ENCODE peak calls at places on chromosomes 4 and X, in eight cellular contexts. One of them, this sample, is unnamed.

GRCh38 chr4:172390341-172390740 is 577.1 kb downstream of the GALNTL6 start:
- DNase-seq in HCT116: no peak
- DNase-seq in HepG2: no peak
- DNase-seq in A549: no peak
- DNase-seq in breast epithelium: no peak
- DNase-seq in tibial nerve: no peak
- DNase-seq in K562: no peak
- DNase-seq in suprapubic skin: no peak
- DNase-seq in this sample: no peak

GRCh38 chr4:140326395-140326993 is 47.0 kb upstream of the SCOC start:
- DNase-seq in HCT116: peak; percentile 33
- DNase-seq in HepG2: peak; percentile 15
- DNase-seq in A549: peak; percentile 9
- DNase-seq in breast epithelium: no peak
- DNase-seq in tibial nerve: peak; percentile 40
- DNase-seq in K562: peak; percentile 48
- DNase-seq in suprapubic skin: no peak
- DNase-seq in this sample: no peak

GRCh38 chrX:125205918-125206665 is 113.6 kb upstream of the TEX13C start:
- DNase-seq in HCT116: no peak
- DNase-seq in HepG2: no peak
- DNase-seq in A549: no peak
- DNase-seq in breast epithelium: no peak
- DNase-seq in tibial nerve: no peak
- DNase-seq in K562: no peak
- DNase-seq in suprapubic skin: peak; percentile 59
- DNase-seq in this sample: no peak

GRCh38 chrX:134932528-134933217 is 58.1 kb upstream of the SMIM10 start:
- DNase-seq in HCT116: no peak
- DNase-seq in HepG2: peak; percentile 55
- DNase-seq in A549: no peak
- DNase-seq in breast epithelium: no peak
- DNase-seq in tibial nerve: no peak
- DNase-seq in K562: no peak
- DNase-seq in suprapubic skin: no peak
- DNase-seq in this sample: no peak

GRCh38 chrX:19121466-19121865 is 802 bp downstream of the ADGRG2 start:
- DNase-seq in HCT116: no peak
- DNase-seq in HepG2: no peak
- DNase-seq in A549: no peak
- DNase-seq in breast epithelium: no peak
- DNase-seq in tibial nerve: no peak
- DNase-seq in K562: no peak
- DNase-seq in suprapubic skin: no peak
- DNase-seq in this sample: no peak

GRCh38 chr4:69984030-69984443 is 11.7 kb upstream of the STATH start:
- DNase-seq in HCT116: no peak
- DNase-seq in HepG2: peak; percentile 79
- DNase-seq in A549: no peak
- DNase-seq in breast epithelium: no peak
- DNase-seq in tibial nerve: no peak
- DNase-seq in K562: no peak
- DNase-seq in suprapubic skin: no peak
- DNase-seq in this sample: no peak

GRCh38 chr4:37812713-37813112 is 13.8 kb upstream of the PGM2 start:
- DNase-seq in HCT116: no peak
- DNase-seq in HepG2: no peak
- DNase-seq in A549: peak; percentile 8
- DNase-seq in breast epithelium: no peak
- DNase-seq in tibial nerve: no peak
- DNase-seq in K562: no peak
- DNase-seq in suprapubic skin: no peak
- DNase-seq in this sample: no peak

GRCh38 chrX:1242901-1243402 is 25.7 kb upstream of the CSF2RA start:
- DNase-seq in HCT116: no peak
- DNase-seq in HepG2: no peak
- DNase-seq in A549: no peak
- DNase-seq in breast epithelium: no peak
- DNase-seq in tibial nerve: no peak
- DNase-seq in K562: no peak
- DNase-seq in suprapubic skin: no peak
- DNase-seq in this sample: no peak

GRCh38 chr4:77187231-77187630 is 30.2 kb downstream of the CCNG2 start:
- DNase-seq in HCT116: no peak
- DNase-seq in HepG2: no peak
- DNase-seq in A549: no peak
- DNase-seq in breast epithelium: no peak
- DNase-seq in tibial nerve: no peak
- DNase-seq in K562: no peak
- DNase-seq in suprapubic skin: no peak
- DNase-seq in this sample: no peak

GRCh38 chrX:14864626-14865025 is 8.2 kb downstream of the FANCB start:
- DNase-seq in HCT116: no peak
- DNase-seq in HepG2: no peak
- DNase-seq in A549: no peak
- DNase-seq in breast epithelium: no peak
- DNase-seq in tibial nerve: no peak
- DNase-seq in K562: no peak
- DNase-seq in suprapubic skin: no peak
- DNase-seq in this sample: no peak

GRCh38 chr4:156294577-156294976 is 340.9 kb upstream of the CTSO start:
- DNase-seq in HCT116: peak; percentile 76
- DNase-seq in HepG2: peak; percentile 35
- DNase-seq in A549: no peak
- DNase-seq in breast epithelium: no peak
- DNase-seq in tibial nerve: no peak
- DNase-seq in K562: no peak
- DNase-seq in suprapubic skin: no peak
- DNase-seq in this sample: no peak

GRCh38 chrX:106178826-106179225 is 10.7 kb downstream of the PWWP3B start:
- DNase-seq in HCT116: no peak
- DNase-seq in HepG2: no peak
- DNase-seq in A549: no peak
- DNase-seq in breast epithelium: no peak
- DNase-seq in tibial nerve: no peak
- DNase-seq in K562: no peak
- DNase-seq in suprapubic skin: no peak
- DNase-seq in this sample: no peak

GRCh38 chrX:40012039-40012799 is 85.5 kb downstream of the BCOR start:
- DNase-seq in HCT116: no peak
- DNase-seq in HepG2: peak; percentile 63
- DNase-seq in A549: no peak
- DNase-seq in breast epithelium: no peak
- DNase-seq in tibial nerve: peak; percentile 24
- DNase-seq in K562: no peak
- DNase-seq in suprapubic skin: peak; percentile 69
- DNase-seq in this sample: no peak

GRCh38 chr4:152462047-152462446 is 73.8 kb downstream of the FBXW7 start:
- DNase-seq in HCT116: no peak
- DNase-seq in HepG2: peak; percentile 26
- DNase-seq in A549: no peak
- DNase-seq in breast epithelium: no peak
- DNase-seq in tibial nerve: no peak
- DNase-seq in K562: no peak
- DNase-seq in suprapubic skin: no peak
- DNase-seq in this sample: no peak

GRCh38 chr4:121690001-121690400 is 6.8 kb downstream of the ANXA5 start:
- DNase-seq in HCT116: no peak
- DNase-seq in HepG2: no peak
- DNase-seq in A549: no peak
- DNase-seq in breast epithelium: no peak
- DNase-seq in tibial nerve: no peak
- DNase-seq in K562: no peak
- DNase-seq in suprapubic skin: no peak
- DNase-seq in this sample: no peak

GRCh38 chrX:139825618-139826017 is 107.2 kb downstream of the ATP11C start:
- DNase-seq in HCT116: no peak
- DNase-seq in HepG2: no peak
- DNase-seq in A549: no peak
- DNase-seq in breast epithelium: no peak
- DNase-seq in tibial nerve: no peak
- DNase-seq in K562: no peak
- DNase-seq in suprapubic skin: no peak
- DNase-seq in this sample: no peak

GRCh38 chrX:129540068-129540653 is at the start of gene OCRL:
- DNase-seq in HCT116: peak; percentile 34
- DNase-seq in HepG2: peak; percentile 51
- DNase-seq in A549: peak; percentile 74
- DNase-seq in breast epithelium: peak; percentile 42
- DNase-seq in tibial nerve: peak; percentile 53
- DNase-seq in K562: peak; percentile 73
- DNase-seq in suprapubic skin: peak; percentile 78
- DNase-seq in this sample: no peak

GRCh38 chr4:850323-850945 is 24.5 kb upstream of the CPLX1 start:
- DNase-seq in HCT116: no peak
- DNase-seq in HepG2: no peak
- DNase-seq in A549: no peak
- DNase-seq in breast epithelium: no peak
- DNase-seq in tibial nerve: no peak
- DNase-seq in K562: no peak
- DNase-seq in suprapubic skin: peak; percentile 55
- DNase-seq in this sample: no peak
- H3K27ac ChIP-seq in HCT116: no peak overlapping the region
- H3K27ac ChIP-seq in HepG2: no peak overlapping the region
- H3K27ac ChIP-seq in A549: no peak overlapping the region
- H3K27ac ChIP-seq in breast epithelium: no peak overlapping the region
- H3K27ac ChIP-seq in tibial nerve: no peak overlapping the region
- H3K27ac ChIP-seq in K562: no peak overlapping the region
- H3K27ac ChIP-seq in suprapubic skin: no peak overlapping the region
- H3K27ac ChIP-seq in this sample: no peak overlapping the region

GRCh38 chrX:2484721-2485459 is 15.9 kb downstream of the DHRSX start:
- DNase-seq in HCT116: no peak
- DNase-seq in HepG2: no peak
- DNase-seq in A549: no peak
- DNase-seq in breast epithelium: no peak
- DNase-seq in tibial nerve: peak; percentile 32
- DNase-seq in K562: no peak
- DNase-seq in suprapubic skin: no peak
- DNase-seq in this sample: no peak

GRCh38 chrX:2485789-2486345 is 14.9 kb downstream of the DHRSX start:
- DNase-seq in HCT116: no peak
- DNase-seq in HepG2: no peak
- DNase-seq in A549: no peak
- DNase-seq in breast epithelium: no peak
- DNase-seq in tibial nerve: no peak
- DNase-seq in K562: no peak
- DNase-seq in suprapubic skin: no peak
- DNase-seq in this sample: no peak

GRCh38 chrX:2487366-2487765 is 13.4 kb downstream of the DHRSX start:
- DNase-seq in HCT116: no peak
- DNase-seq in HepG2: no peak
- DNase-seq in A549: no peak
- DNase-seq in breast epithelium: no peak
- DNase-seq in tibial nerve: no peak
- DNase-seq in K562: no peak
- DNase-seq in suprapubic skin: peak; percentile 27
- DNase-seq in this sample: no peak

GRCh38 chrX:2485460-2485753 is 15.4 kb downstream of the DHRSX start:
- DNase-seq in HCT116: no peak
- DNase-seq in HepG2: no peak
- DNase-seq in A549: no peak
- DNase-seq in breast epithelium: no peak
- DNase-seq in tibial nerve: no peak
- DNase-seq in K562: no peak
- DNase-seq in suprapubic skin: no peak
- DNase-seq in this sample: no peak

DNA sequence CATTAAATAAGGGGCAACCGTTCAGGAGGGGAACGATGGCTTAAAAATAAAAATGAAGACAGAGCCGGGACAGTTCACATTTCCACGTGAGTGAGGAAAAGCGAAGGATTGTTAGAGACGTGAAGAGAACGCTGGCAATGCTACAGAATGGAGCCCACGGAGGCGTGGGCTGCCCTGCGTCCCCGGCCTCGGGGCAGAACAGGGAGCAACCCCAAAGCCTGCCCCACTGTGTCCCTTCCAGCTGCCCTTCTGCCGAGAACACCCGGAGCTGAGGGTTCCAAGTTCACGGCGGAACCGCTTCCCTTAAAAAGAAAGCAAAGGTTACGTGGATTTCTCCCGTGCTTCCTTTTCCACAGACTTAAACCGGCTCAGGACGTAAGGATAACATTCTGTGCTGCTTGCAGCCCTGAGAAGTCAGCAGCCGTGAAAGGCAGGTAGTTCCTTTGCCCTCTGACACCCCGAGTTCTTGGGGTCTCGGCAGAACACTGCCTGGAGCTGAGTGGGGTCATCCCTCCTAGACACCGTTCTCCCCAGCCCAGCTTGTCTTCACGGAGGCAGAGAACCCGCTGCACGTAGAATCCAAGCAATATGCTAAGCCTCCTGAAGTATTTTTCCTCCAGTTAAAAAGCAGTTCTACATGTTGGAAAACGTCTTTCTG is 14.2 kb downstream of the DHRSX start:
- DNase-seq in HCT116: no peak
- DNase-seq in HepG2: no peak
- DNase-seq in A549: no peak
- DNase-seq in breast epithelium: no peak
- DNase-seq in tibial nerve: no peak
- DNase-seq in K562: no peak
- DNase-seq in suprapubic skin: peak; percentile 41
- DNase-seq in this sample: no peak
- TF ChIP-seq POLR2A in HCT116: no peak
- TF ChIP-seq POLR2A in HepG2: no peak
- TF ChIP-seq POLR2A in A549: no peak
- TF ChIP-seq POLR2A in breast epithelium: no peak
- TF ChIP-seq POLR2A in tibial nerve: no peak
- TF ChIP-seq POLR2A in K562: no peak
- TF ChIP-seq POLR2A in suprapubic skin: no peak
- TF ChIP-seq POLR2A in this sample: no peak

GRCh38 chrX:78659955-78660354 is 827 bp upstream of the RTL3 start:
- DNase-seq in HCT116: no peak
- DNase-seq in HepG2: no peak
- DNase-seq in A549: no peak
- DNase-seq in breast epithelium: no peak
- DNase-seq in tibial nerve: no peak
- DNase-seq in K562: no peak
- DNase-seq in suprapubic skin: no peak
- DNase-seq in this sample: no peak
- H3K4me1 ChIP-seq in HCT116: no peaks in the 10 kb centered on the region
- H3K4me1 ChIP-seq in HepG2: peaks cover under 1% of the 10 kb centered on the region
- H3K4me1 ChIP-seq in A549: no peaks in the 10 kb centered on the region
- H3K4me1 ChIP-seq in breast epithelium: no peaks in the 10 kb centered on the region
- H3K4me1 ChIP-seq in tibial nerve: no peaks in the 10 kb centered on the region
- H3K4me1 ChIP-seq in K562: no peaks in the 10 kb centered on the region
- H3K4me1 ChIP-seq in suprapubic skin: no peaks in the 10 kb centered on the region
- H3K4me1 ChIP-seq in this sample: no peaks in the 10 kb centered on the region

DNA sequence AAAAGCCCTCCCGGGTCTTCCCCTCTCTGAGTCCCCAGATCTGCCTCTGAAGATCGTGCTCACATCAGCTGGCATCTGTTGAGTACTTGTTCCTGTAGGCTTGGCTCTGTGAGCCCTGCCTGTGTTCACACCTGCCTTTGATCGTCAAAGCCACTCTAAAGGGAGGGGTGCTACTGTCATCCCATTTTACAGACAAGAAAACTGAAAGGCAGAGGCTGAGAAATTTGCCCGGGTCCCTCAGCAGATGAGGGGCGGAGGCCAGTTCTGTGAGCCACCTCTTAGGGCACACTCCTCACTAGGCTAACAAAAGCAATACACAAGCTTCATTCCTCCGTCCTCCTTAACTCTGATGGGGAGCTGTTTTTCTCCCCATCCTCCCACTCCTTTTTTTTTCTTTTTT is 655 bp downstream of the CYTL1 start:
- DNase-seq in HCT116: no peak
- DNase-seq in HepG2: no peak
- DNase-seq in A549: no peak
- DNase-seq in breast epithelium: no peak
- DNase-seq in tibial nerve: no peak
- DNase-seq in K562: no peak
- DNase-seq in suprapubic skin: no peak
- DNase-seq in this sample: no peak
- H3K27ac ChIP-seq in HCT116: no peak overlapping the region
- H3K27ac ChIP-seq in HepG2: no peak overlapping the region
- H3K27ac ChIP-seq in A549: no peak overlapping the region
- H3K27ac ChIP-seq in breast epithelium: no peak overlapping the region
- H3K27ac ChIP-seq in tibial nerve: no peak overlapping the region
- H3K27ac ChIP-seq in K562: no peak overlapping the region
- H3K27ac ChIP-seq in suprapubic skin: no peak overlapping the region
- H3K27ac ChIP-seq in this sample: no peak overlapping the region